ENCODE peak calls at places on chromosomes 5 and 9, in five cellular contexts. U, Q, F, O and L are unnamed samples.
A peak's percentile ranks its signal among the peaks of the same experiment; 100 is the strongest.

GRCh38 chr9:104177003-104177611 is 83.0 kb downstream of the SMC2 start:
- DNase-seq in U (no peak), Q (no peak), F (peak; percentile 28), O (no peak), L (no peak)

GRCh38 chr5:178372091-178372695 is 139.6 kb upstream of the PHYKPL start:
- DNase-seq in U (no peak), Q (no peak), F (no peak), O (no peak), L (no peak)

GRCh38 chr9:76716270-76716669 is 48.0 kb upstream of the PCA3 start:
- DNase-seq in U (no peak), Q (no peak), F (no peak), O (no peak), L (no peak)

GRCh38 chr5:98108497-98108896 is 665.0 kb upstream of the RGMB start:
- DNase-seq in U (no peak), Q (no peak), F (no peak), O (no peak), L (no peak)

GRCh38 chr5:9057406-9058000 is 488.4 kb downstream of the SEMA5A start:
- DNase-seq in U (no peak), Q (no peak), F (no peak), O (no peak), L (no peak)

GRCh38 chr9:114238471-114238870 is 83.1 kb downstream of the COL27A1 start:
- DNase-seq in U (no peak), Q (no peak), F (no peak), O (no peak), L (no peak)

GRCh38 chr5:152464048-152464447 is 59.0 kb upstream of the NMUR2 start:
- DNase-seq in U (no peak), Q (no peak), F (no peak), O (no peak), L (no peak)

GRCh38 chr5:423626-424258 is 19.2 kb upstream of the EXOC3 start:
- DNase-seq in U (peak; percentile 24), Q (no peak), F (no peak), O (peak; percentile 12), L (no peak)

GRCh38 chr5:95959964-95960801 is 1.5 kb downstream of the ELL2 start:
- DNase-seq in U (no peak), Q (no peak), F (no peak), O (peak; percentile 28), L (no peak)

GRCh38 chr5:56686337-56687198 is 128.8 kb upstream of the MAP3K1 start:
- DNase-seq in U (no peak), Q (no peak), F (no peak), O (no peak), L (no peak)

GRCh38 chr9:118059520-118060278 is 355.5 kb downstream of the TLR4 start:
- DNase-seq in U (no peak), Q (no peak), F (peak; percentile 84), O (no peak), L (no peak)

GRCh38 chr9:4081549-4081895 is 218.3 kb downstream of the GLIS3 start:
- DNase-seq in U (no peak), Q (no peak), F (no peak), O (no peak), L (no peak)

GRCh38 chr9:131487001-131487400 is 15.7 kb upstream of the POMT1 start:
- DNase-seq in U (no peak), Q (no peak), F (no peak), O (no peak), L (no peak)

GRCh38 chr9:33210006-33210715 is 29.8 kb upstream of the SPINK4 start:
- DNase-seq in U (no peak), Q (no peak), F (no peak), O (no peak), L (no peak)

GRCh38 chr5:15001512-15001911 is 129.9 kb upstream of the ANKH start:
- DNase-seq in U (no peak), Q (no peak), F (no peak), O (no peak), L (no peak)

GRCh38 chr9:81604306-81605153 is 84.8 kb downstream of the TLE1 start:
- DNase-seq in U (no peak), Q (no peak), F (no peak), O (no peak), L (no peak)

GRCh38 chr5:56464935-56465756 is 232.0 kb upstream of the ANKRD55 start:
- DNase-seq in U (no peak), Q (no peak), F (no peak), O (no peak), L (no peak)

GRCh38 chr5:28495876-28496275 is 1457.5 kb upstream of the CDH9 start:
- DNase-seq in U (no peak), Q (no peak), F (no peak), O (no peak), L (no peak)

GRCh38 chr5:176180339-176180738 is 57.9 kb upstream of the SIMC1 start:
- DNase-seq in U (no peak), Q (no peak), F (no peak), O (no peak), L (no peak)

GRCh38 chr5:147911427-147911826 is 5.1 kb upstream of the C5orf46 start:
- DNase-seq in U (no peak), Q (no peak), F (no peak), O (no peak), L (no peak)

GRCh38 chr5:132410451-132411381 is 41.2 kb downstream of the SLC22A5 start:
- DNase-seq in U (peak; percentile 90), Q (peak; percentile 83), F (peak; percentile 91), O (peak; percentile 87), L (peak; percentile 73)

GRCh38 chr5:154937186-154937717 is 759 bp downstream of the GEMIN5 start:
- DNase-seq in U (no peak), Q (no peak), F (peak; percentile 5), O (no peak), L (no peak)

GRCh38 chr5:40084614-40085013 is 595.1 kb upstream of the PTGER4 start:
- DNase-seq in U (no peak), Q (no peak), F (no peak), O (no peak), L (no peak)
- H3K9me3 ChIP-seq in U (no peaks in the 10 kb centered on the region), Q (no peaks in the 10 kb centered on the region), F (no peaks in the 10 kb centered on the region), O (no peaks in the 10 kb centered on the region), L (no peaks in the 10 kb centered on the region)

GRCh38 chr5:146344155-146345118 is 5.8 kb downstream of the POU4F3 start:
- DNase-seq in U (no peak), Q (no peak), F (peak; percentile 44), O (no peak), L (no peak)
- H3K27me3 ChIP-seq in U (no peaks in the 10 kb centered on the region), Q (peaks cover 99% of the 10 kb centered on the region), F (peaks cover 100% of the 10 kb centered on the region), O (peaks cover 72% of the 10 kb centered on the region), L (peaks cover 78% of the 10 kb centered on the region)

DNA sequence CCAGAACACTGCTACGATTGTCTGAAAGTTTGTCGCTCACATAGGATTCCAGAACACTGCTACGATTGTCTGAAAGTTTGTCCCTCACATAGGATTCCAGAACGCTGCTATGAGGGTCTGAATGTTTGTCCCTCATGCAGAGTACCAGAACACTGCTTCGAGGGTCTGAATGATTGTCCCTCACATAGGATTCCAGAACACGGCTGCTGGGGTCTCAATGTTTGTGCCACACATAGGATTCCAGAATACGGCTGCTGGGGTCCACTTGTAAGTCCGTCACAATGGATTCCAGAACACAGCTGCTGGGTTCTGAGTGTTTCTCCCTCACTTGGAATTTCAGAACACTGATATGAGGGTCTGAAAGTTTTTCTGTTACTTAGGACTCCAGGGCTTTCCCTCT is 203.3 kb downstream of the FOXD4L6 start:
- DNase-seq in U (no peak), Q (no peak), F (no peak), O (no peak), L (no peak)
- H3K9me3 ChIP-seq in U (no peaks in the 10 kb centered on the region), Q (no peaks in the 10 kb centered on the region), F (peaks cover 48% of the 10 kb centered on the region), O (no peaks in the 10 kb centered on the region), L (peaks cover 74% of the 10 kb centered on the region)

DNA sequence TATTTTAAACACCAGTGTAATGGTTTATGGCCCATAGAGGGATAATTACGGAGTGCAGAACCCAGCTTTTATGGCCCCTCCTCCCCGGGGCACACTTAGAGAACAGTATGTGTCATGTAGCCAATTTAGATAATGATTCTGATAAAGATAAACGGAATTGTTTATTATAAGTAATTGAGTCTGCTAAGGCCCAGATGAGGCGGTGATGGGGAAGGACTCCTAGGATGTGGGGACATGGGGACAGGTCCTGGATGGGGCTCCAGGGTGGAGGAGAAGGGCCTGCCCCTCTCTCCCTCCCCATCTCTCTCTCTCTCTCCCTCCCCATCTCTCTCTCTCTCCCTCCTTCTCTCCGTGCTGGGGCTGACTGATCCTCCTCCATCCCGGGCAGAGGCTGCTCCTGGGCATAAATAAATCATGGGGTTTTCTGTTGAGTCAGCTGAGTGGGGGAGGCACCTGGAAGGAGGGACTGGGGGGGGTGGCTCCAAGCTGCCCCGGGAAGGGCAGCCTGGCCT is 37.2 kb downstream of the LMX1B start:
- DNase-seq in U (peak; percentile 61), Q (no peak), F (no peak), O (no peak), L (no peak)
- H3K27me3 ChIP-seq in U (no peaks in the 10 kb centered on the region), Q (peaks cover 92% of the 10 kb centered on the region), F (peaks cover 99% of the 10 kb centered on the region), O (peaks cover 28% of the 10 kb centered on the region), L (peaks cover 64% of the 10 kb centered on the region)

GRCh38 chr5:35908814-35909213 is 29.6 kb downstream of the CAPSL start:
- DNase-seq in U (no peak), Q (no peak), F (peak; percentile 10), O (no peak), L (no peak)

GRCh38 chr5:35903631-35904203 is 34.7 kb downstream of the CAPSL start:
- DNase-seq in U (no peak), Q (no peak), F (no peak), O (no peak), L (no peak)

GRCh38 chr5:35904443-35905132 is 33.8 kb downstream of the CAPSL start:
- DNase-seq in U (no peak), Q (no peak), F (no peak), O (no peak), L (no peak)

DNA sequence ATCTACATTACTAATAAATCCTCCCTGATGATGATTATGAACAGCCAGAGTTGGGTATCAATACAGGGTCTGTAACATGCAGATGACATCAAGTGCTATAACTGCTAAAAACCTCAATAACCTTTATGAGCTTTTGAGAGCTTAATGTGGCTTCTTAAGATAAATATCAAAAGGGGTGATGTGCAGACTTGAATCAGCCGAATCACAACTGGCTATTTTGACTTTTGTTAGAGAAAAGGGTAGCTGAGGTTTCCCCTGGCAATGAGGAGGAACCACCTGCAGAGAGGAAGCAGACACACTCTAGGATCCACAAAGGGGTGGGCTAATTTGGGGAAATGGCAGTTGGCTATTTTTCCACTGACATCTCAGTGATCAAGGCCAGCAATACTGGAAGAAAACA is 30.2 kb downstream of the CAPSL start:
- DNase-seq in U (no peak), Q (no peak), F (no peak), O (no peak), L (no peak)
- H3K9me3 ChIP-seq in U (no peaks in the 10 kb centered on the region), Q (no peaks in the 10 kb centered on the region), F (no peaks in the 10 kb centered on the region), O (no peaks in the 10 kb centered on the region), L (no peaks in the 10 kb centered on the region)

GRCh38 chr5:141881886-141882285 is 3.7 kb upstream of the PCDH1 start:
- DNase-seq in U (no peak), Q (no peak), F (no peak), O (no peak), L (no peak)

GRCh38 chr5:141878186-141878770 is at the start of gene PCDH1:
- DNase-seq in U (peak; percentile 81), Q (no peak), F (peak; percentile 74), O (no peak), L (no peak)

GRCh38 chr5:141880961-141881801 is 3.0 kb upstream of the PCDH1 start:
- DNase-seq in U (no peak), Q (no peak), F (no peak), O (no peak), L (no peak)

GRCh38 chr5:141878771-141879759 is 855 bp upstream of the PCDH1 start:
- DNase-seq in U (peak; percentile 89), Q (peak; percentile 91), F (peak; percentile 94), O (peak; percentile 89), L (peak; percentile 80)

GRCh38 chr5:141879941-141880738 is 1.9 kb upstream of the PCDH1 start:
- DNase-seq in U (no peak), Q (no peak), F (no peak), O (no peak), L (no peak)
- H3K27me3 ChIP-seq in U (no peaks in the 10 kb centered on the region), Q (peaks cover 100% of the 10 kb centered on the region), F (peaks cover 87% of the 10 kb centered on the region), O (peaks cover 25% of the 10 kb centered on the region), L (peaks cover 91% of the 10 kb centered on the region)